ENCODE peak calls at places on chromosome 12, in five cellular contexts. One of them, this sample, is unnamed.

GRCh38 chr12:42809226-42809625 is 219.7 kb upstream of the PRICKLE1 start:
- DNase-seq in Calu3: no peak
- DNase-seq in GM19239: no peak
- DNase-seq in epithelial cell of proximal tubule: no peak
- DNase-seq in heart left ventricle: no peak
- DNase-seq in this sample: no peak

GRCh38 chr12:13164859-13165577 is 31.5 kb upstream of the EMP1 start:
- DNase-seq in Calu3: no peak
- DNase-seq in GM19239: no peak
- DNase-seq in epithelial cell of proximal tubule: no peak
- DNase-seq in heart left ventricle: no peak
- DNase-seq in this sample: no peak

GRCh38 chr12:105175397-105175990 is 60.5 kb downstream of the APPL2 start:
- DNase-seq in Calu3: no peak
- DNase-seq in GM19239: no peak
- DNase-seq in epithelial cell of proximal tubule: no peak
- DNase-seq in heart left ventricle: no peak
- DNase-seq in this sample: no peak

GRCh38 chr12:82174936-82175335 is 183.3 kb downstream of the CCDC59 start:
- DNase-seq in Calu3: peak; percentile 28
- DNase-seq in GM19239: no peak
- DNase-seq in epithelial cell of proximal tubule: no peak
- DNase-seq in heart left ventricle: no peak
- DNase-seq in this sample: peak; percentile 7

GRCh38 chr12:109625131-109625559 is 51.6 kb downstream of the MVK start:
- DNase-seq in Calu3: no peak
- DNase-seq in GM19239: no peak
- DNase-seq in epithelial cell of proximal tubule: no peak
- DNase-seq in heart left ventricle: peak; percentile 29
- DNase-seq in this sample: no peak

GRCh38 chr12:92695577-92695976 is 7.2 kb upstream of the PLEKHG7 start:
- DNase-seq in Calu3: no peak
- DNase-seq in GM19239: no peak
- DNase-seq in epithelial cell of proximal tubule: no peak
- DNase-seq in heart left ventricle: no peak
- DNase-seq in this sample: no peak

GRCh38 chr12:1587927-1588573 is 6.3 kb downstream of the FBXL14 start:
- DNase-seq in Calu3: no peak
- DNase-seq in GM19239: no peak
- DNase-seq in epithelial cell of proximal tubule: no peak
- DNase-seq in heart left ventricle: no peak
- DNase-seq in this sample: no peak

GRCh38 chr12:64627781-64628180 is 17.5 kb downstream of the RASSF3 start:
- DNase-seq in Calu3: no peak
- DNase-seq in GM19239: no peak
- DNase-seq in epithelial cell of proximal tubule: no peak
- DNase-seq in heart left ventricle: no peak
- DNase-seq in this sample: peak; percentile 48

GRCh38 chr12:100661300-100661951 is 87.9 kb downstream of the GAS2L3 start:
- DNase-seq in Calu3: no peak
- DNase-seq in GM19239: no peak
- DNase-seq in epithelial cell of proximal tubule: no peak
- DNase-seq in heart left ventricle: no peak
- DNase-seq in this sample: no peak

GRCh38 chr12:32274665-32275064 is 124.7 kb upstream of the FGD4 start:
- DNase-seq in Calu3: no peak
- DNase-seq in GM19239: no peak
- DNase-seq in epithelial cell of proximal tubule: no peak
- DNase-seq in heart left ventricle: no peak
- DNase-seq in this sample: no peak

GRCh38 chr12:38892090-38892786 is 13.2 kb downstream of the CPNE8 start:
- DNase-seq in Calu3: peak; percentile 32
- DNase-seq in GM19239: no peak
- DNase-seq in epithelial cell of proximal tubule: peak; percentile 76
- DNase-seq in heart left ventricle: no peak
- DNase-seq in this sample: no peak

GRCh38 chr12:68113644-68114043 is 45.9 kb downstream of the IFNG start:
- DNase-seq in Calu3: peak; percentile 41
- DNase-seq in GM19239: no peak
- DNase-seq in epithelial cell of proximal tubule: no peak
- DNase-seq in heart left ventricle: no peak
- DNase-seq in this sample: no peak

GRCh38 chr12:56221233-56221756 is 427 bp downstream of the RNF41 start:
- DNase-seq in Calu3: peak; percentile 32
- DNase-seq in GM19239: no peak
- DNase-seq in epithelial cell of proximal tubule: no peak
- DNase-seq in heart left ventricle: peak; percentile 68
- DNase-seq in this sample: peak; percentile 33

GRCh38 chr12:111656016-111656415 is 29.7 kb downstream of the BRAP start:
- DNase-seq in Calu3: no peak
- DNase-seq in GM19239: no peak
- DNase-seq in epithelial cell of proximal tubule: no peak
- DNase-seq in heart left ventricle: no peak
- DNase-seq in this sample: no peak

GRCh38 chr12:75345531-75345930 is 11.1 kb downstream of the GLIPR1L1 start:
- DNase-seq in Calu3: no peak
- DNase-seq in GM19239: no peak
- DNase-seq in epithelial cell of proximal tubule: no peak
- DNase-seq in heart left ventricle: no peak
- DNase-seq in this sample: no peak

GRCh38 chr12:77214136-77214535 is 148.8 kb upstream of the E2F7 start:
- DNase-seq in Calu3: no peak
- DNase-seq in GM19239: no peak
- DNase-seq in epithelial cell of proximal tubule: no peak
- DNase-seq in heart left ventricle: no peak
- DNase-seq in this sample: no peak

GRCh38 chr12:95877622-95878021 is 18.9 kb downstream of the SNRPF start:
- DNase-seq in Calu3: no peak
- DNase-seq in GM19239: no peak
- DNase-seq in epithelial cell of proximal tubule: no peak
- DNase-seq in heart left ventricle: no peak
- DNase-seq in this sample: no peak

GRCh38 chr12:110934093-110934852 is 13.9 kb upstream of the MYL2 start:
- DNase-seq in Calu3: peak; percentile 22
- DNase-seq in GM19239: no peak
- DNase-seq in epithelial cell of proximal tubule: no peak
- DNase-seq in heart left ventricle: no peak
- DNase-seq in this sample: no peak

GRCh38 chr12:22447223-22447622 is 97.1 kb downstream of the C2CD5 start:
- DNase-seq in Calu3: no peak
- DNase-seq in GM19239: no peak
- DNase-seq in epithelial cell of proximal tubule: no peak
- DNase-seq in heart left ventricle: no peak
- DNase-seq in this sample: no peak

GRCh38 chr12:54439521-54440255 is 20.6 kb upstream of the ITGA5 start:
- DNase-seq in Calu3: no peak
- DNase-seq in GM19239: peak; percentile 40
- DNase-seq in epithelial cell of proximal tubule: no peak
- DNase-seq in heart left ventricle: no peak
- DNase-seq in this sample: peak; percentile 64

GRCh38 chr12:48813464-48814312 is 4.6 kb upstream of the CACNB3 start:
- DNase-seq in Calu3: no peak
- DNase-seq in GM19239: no peak
- DNase-seq in epithelial cell of proximal tubule: no peak
- DNase-seq in heart left ventricle: no peak
- DNase-seq in this sample: no peak

GRCh38 chr12:6383572-6384498 is at the start of gene LTBR:
- DNase-seq in Calu3: peak; percentile 96
- DNase-seq in GM19239: no peak
- DNase-seq in epithelial cell of proximal tubule: no peak
- DNase-seq in heart left ventricle: peak; percentile 96
- DNase-seq in this sample: peak; percentile 76

GRCh38 chr12:62865090-62865489 is 69.9 kb downstream of the PPM1H start:
- DNase-seq in Calu3: no peak
- DNase-seq in GM19239: no peak
- DNase-seq in epithelial cell of proximal tubule: no peak
- DNase-seq in heart left ventricle: no peak
- DNase-seq in this sample: no peak

GRCh38 chr12:49264466-49264872 is 413 bp upstream of the TUBA1C start:
- DNase-seq in Calu3: no peak
- DNase-seq in GM19239: peak; percentile 44
- DNase-seq in epithelial cell of proximal tubule: no peak
- DNase-seq in heart left ventricle: no peak
- DNase-seq in this sample: no peak

GRCh38 chr12:123660328-123660727 is 10.6 kb upstream of the TCTN2 start:
- DNase-seq in Calu3: no peak
- DNase-seq in GM19239: no peak
- DNase-seq in epithelial cell of proximal tubule: no peak
- DNase-seq in heart left ventricle: no peak
- DNase-seq in this sample: peak; percentile 65

GRCh38 chr12:117907108-117907689 is 61.6 kb downstream of the KSR2 start:
- DNase-seq in Calu3: no peak
- DNase-seq in GM19239: no peak
- DNase-seq in epithelial cell of proximal tubule: no peak
- DNase-seq in heart left ventricle: no peak
- DNase-seq in this sample: no peak

GRCh38 chr12:124006582-124007170 is 33.7 kb downstream of the ZNF664 start:
- DNase-seq in Calu3: no peak
- DNase-seq in GM19239: peak; percentile 27
- DNase-seq in epithelial cell of proximal tubule: no peak
- DNase-seq in heart left ventricle: no peak
- DNase-seq in this sample: no peak

GRCh38 chr12:28799337-28799736 is 349.7 kb upstream of the FAR2 start:
- DNase-seq in Calu3: no peak
- DNase-seq in GM19239: no peak
- DNase-seq in epithelial cell of proximal tubule: no peak
- DNase-seq in heart left ventricle: no peak
- DNase-seq in this sample: no peak

GRCh38 chr12:82876075-82876474 is 189.4 kb downstream of the TMTC2 start:
- DNase-seq in Calu3: no peak
- DNase-seq in GM19239: no peak
- DNase-seq in epithelial cell of proximal tubule: no peak
- DNase-seq in heart left ventricle: no peak
- DNase-seq in this sample: no peak

GRCh38 chr12:10214131-10214876 is 1.6 kb downstream of the GABARAPL1 start:
- DNase-seq in Calu3: peak; percentile 11
- DNase-seq in GM19239: no peak
- DNase-seq in epithelial cell of proximal tubule: peak; percentile 74
- DNase-seq in heart left ventricle: no peak
- DNase-seq in this sample: no peak

GRCh38 chr12:21526053-21526452 is at the start of gene SPX:
- DNase-seq in Calu3: no peak
- DNase-seq in GM19239: no peak
- DNase-seq in epithelial cell of proximal tubule: peak; percentile 46
- DNase-seq in heart left ventricle: no peak
- DNase-seq in this sample: peak; percentile 31

GRCh38 chr12:105409286-105409685 is 78.8 kb downstream of the C12orf75 start:
- DNase-seq in Calu3: no peak
- DNase-seq in GM19239: no peak
- DNase-seq in epithelial cell of proximal tubule: no peak
- DNase-seq in heart left ventricle: no peak
- DNase-seq in this sample: no peak

GRCh38 chr12:10285919-10286318 is 21.8 kb upstream of the KLRD1 start:
- DNase-seq in Calu3: no peak
- DNase-seq in GM19239: no peak
- DNase-seq in epithelial cell of proximal tubule: no peak
- DNase-seq in heart left ventricle: no peak
- DNase-seq in this sample: no peak

GRCh38 chr12:80681786-80682185 is 25.6 kb upstream of the MYF6 start:
- DNase-seq in Calu3: no peak
- DNase-seq in GM19239: no peak
- DNase-seq in epithelial cell of proximal tubule: no peak
- DNase-seq in heart left ventricle: no peak
- DNase-seq in this sample: no peak

GRCh38 chr12:3604750-3605638 is 114.0 kb downstream of the PRMT8 start:
- DNase-seq in Calu3: peak; percentile 57
- DNase-seq in GM19239: no peak
- DNase-seq in epithelial cell of proximal tubule: peak; percentile 0
- DNase-seq in heart left ventricle: peak; percentile 83
- DNase-seq in this sample: no peak

GRCh38 chr12:15608931-15609330 is 180.3 kb downstream of the EPS8 start:
- DNase-seq in Calu3: no peak
- DNase-seq in GM19239: no peak
- DNase-seq in epithelial cell of proximal tubule: no peak
- DNase-seq in heart left ventricle: no peak
- DNase-seq in this sample: no peak

This sample was measured in skeletal muscle cell.